ENCODE peak calls at places on chromosomes 16 and 17, in four cellular contexts. Q is fibroblast of lung, R is neural progenitor cell, S is GM23248. W is an unnamed sample.

GRCh38 chr16:69761983-69762842 is at the start of gene WWP2:
- DNase-seq in S (peak; percentile 87), Q (peak; percentile 56), R (peak; percentile 95), W (peak; percentile 91)

GRCh38 chr17:79019631-79020584 is 4.1 kb upstream of the C1QTNF1 start:
- DNase-seq in R (peak; percentile 53), Q (peak; percentile 59), S (peak; percentile 88), W (peak; percentile 35)

GRCh38 chr17:58335061-58335731 is 6.6 kb upstream of the TSPOAP1 start:
- DNase-seq in S (no peak), Q (no peak), R (no peak), W (peak; percentile 86)

GRCh38 chr17:79741751-79742588 is 11.2 kb downstream of the ENPP7 start:
- DNase-seq in R (peak; percentile 87), Q (peak; percentile 40), S (peak; percentile 61), W (peak; percentile 83)

GRCh38 chr16:63289834-63290460 is 1253.7 kb upstream of the CDH8 start:
- DNase-seq in Q (peak; percentile 1), R (peak; percentile 75), S (peak; percentile 38), W (peak; percentile 25)

GRCh38 chr17:50114849-50115357 is 15.1 kb downstream of the SAMD14 start:
- DNase-seq in S (peak; percentile 86), Q (peak; percentile 56), R (peak; percentile 85), W (peak; percentile 45)

GRCh38 chr17:6485646-6486412 is 41.6 kb downstream of the PIMREG start:
- DNase-seq in R (no peak), Q (no peak), S (no peak), W (no peak)

GRCh38 chr17:45018514-45019176 is 32.8 kb downstream of the DCAKD start:
- DNase-seq in R (peak; percentile 31), S (peak; percentile 41), Q (no peak), W (peak; percentile 52)

GRCh38 chr17:59521465-59522126 is 43.8 kb upstream of the DHX40 start:
- DNase-seq in S (peak; percentile 71), Q (peak; percentile 31), R (peak; percentile 73), W (peak; percentile 66)

GRCh38 chr16:85473909-85474640 is 139.0 kb upstream of the GSE1 start:
- DNase-seq in R (no peak), S (peak; percentile 63), Q (no peak), W (no peak)

GRCh38 chr17:81527591-81528383 is at the start of gene FSCN2:
- DNase-seq in S (peak; percentile 80), Q (no peak), R (no peak), W (no peak)

GRCh38 chr17:59803377-59803757 is 89.4 kb downstream of the TUBD1 start:
- DNase-seq in Q (no peak), R (no peak), S (no peak), W (no peak)

GRCh38 chr17:36723459-36723858 is 122.1 kb downstream of the MRM1 start:
- DNase-seq in Q (no peak), S (no peak), R (no peak), W (no peak)

GRCh38 chr17:57861737-57862409 is 12.0 kb upstream of the MRPS23 start:
- DNase-seq in S (peak; percentile 68), R (peak; percentile 68), Q (peak; percentile 41), W (no peak)

GRCh38 chr17:67912088-67912487 is 84.2 kb downstream of the C17orf58 start:
- DNase-seq in R (no peak), Q (no peak), S (no peak), W (no peak)

GRCh38 chr17:56819030-56819429 is 14.7 kb downstream of the C17orf67 start:
- DNase-seq in S (no peak), Q (no peak), R (no peak), W (no peak)

GRCh38 chr17:6928193-6928592 is 67.7 kb upstream of the ALOX12 start:
- DNase-seq in Q (no peak), S (no peak), R (no peak), W (no peak)

GRCh38 chr16:80503144-80503543 is 37.6 kb upstream of the DYNLRB2 start:
- DNase-seq in S (no peak), Q (no peak), R (no peak), W (no peak)

GRCh38 chr17:57948555-57949420 is 6.4 kb downstream of the CUEDC1 start:
- DNase-seq in S (peak; percentile 96), Q (peak; percentile 98), R (no peak), W (no peak)

GRCh38 chr16:89924925-89925307 is 1.8 kb downstream of the TUBB3 start:
- DNase-seq in S (peak; percentile 22), Q (no peak), R (no peak), W (no peak)

GRCh38 chr17:42422958-42423712 is at the start of gene CAVIN1:
- DNase-seq in Q (peak; percentile 98), S (peak; percentile 99), R (peak; percentile 98), W (no peak)

GRCh38 chr17:77055453-77055852 is 85.3 kb upstream of the SEC14L1 start:
- DNase-seq in Q (no peak), S (no peak), R (no peak), W (no peak)

GRCh38 chr16:27234171-27234570 is 30.8 kb downstream of the KDM8 start:
- DNase-seq in S (no peak), R (no peak), Q (no peak), W (no peak)
- H2AFZ ChIP-seq in S (no peak overlapping the region), R (no peak overlapping the region), Q (no peak overlapping the region), W (no peak overlapping the region)

DNA sequence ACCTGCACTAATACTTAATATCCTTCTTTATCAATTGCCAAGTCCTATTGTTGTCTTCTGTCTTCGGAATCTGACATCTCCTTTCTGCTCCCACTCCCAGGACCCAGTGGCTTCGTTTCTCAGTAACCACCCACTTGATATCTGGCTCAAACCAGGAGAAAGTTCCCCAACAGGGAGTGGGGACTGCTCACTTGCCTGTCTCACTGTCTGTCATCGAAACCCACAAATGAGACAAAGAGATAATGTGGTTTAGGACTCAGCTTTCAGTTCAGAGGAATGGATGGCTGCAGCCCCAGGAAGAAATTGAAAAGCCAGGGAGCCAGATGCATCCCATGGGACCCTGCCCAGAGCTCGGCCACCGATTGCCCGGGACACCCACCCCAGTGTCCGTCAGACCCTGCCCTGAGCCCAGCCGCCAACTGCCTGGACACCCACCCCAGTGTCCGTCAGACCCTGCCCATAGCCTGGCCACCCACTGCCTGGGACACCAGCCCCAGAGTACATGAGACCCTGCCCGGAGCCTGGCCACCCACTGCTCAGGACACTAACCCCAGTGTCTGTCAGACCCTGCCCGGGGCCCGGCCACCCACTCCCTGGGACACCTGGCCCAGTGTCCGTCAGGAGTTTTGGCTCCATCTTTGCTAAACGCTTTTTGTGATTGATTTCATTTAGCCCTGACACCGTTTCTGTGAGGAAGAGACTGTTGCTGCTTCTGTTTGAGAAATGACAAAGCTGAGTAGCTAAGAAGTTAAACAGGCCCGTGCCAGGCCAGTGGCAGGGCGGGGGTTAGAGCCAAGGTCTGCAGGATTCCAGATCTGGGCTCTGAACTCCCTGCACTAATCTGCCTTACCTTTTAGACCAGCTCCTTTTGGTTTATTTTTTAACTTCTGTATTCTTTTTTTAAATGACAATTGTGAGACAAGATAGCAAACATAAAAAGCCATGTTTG is 251.4 kb downstream of the PHKB start:
- DNase-seq in R (no peak), Q (peak; percentile 47), S (no peak), W (no peak)
- H2AFZ ChIP-seq in R (no peak overlapping the region), Q (no peak overlapping the region), S (peak overlapping the region; percentile 23), W (no peak overlapping the region)

DNA sequence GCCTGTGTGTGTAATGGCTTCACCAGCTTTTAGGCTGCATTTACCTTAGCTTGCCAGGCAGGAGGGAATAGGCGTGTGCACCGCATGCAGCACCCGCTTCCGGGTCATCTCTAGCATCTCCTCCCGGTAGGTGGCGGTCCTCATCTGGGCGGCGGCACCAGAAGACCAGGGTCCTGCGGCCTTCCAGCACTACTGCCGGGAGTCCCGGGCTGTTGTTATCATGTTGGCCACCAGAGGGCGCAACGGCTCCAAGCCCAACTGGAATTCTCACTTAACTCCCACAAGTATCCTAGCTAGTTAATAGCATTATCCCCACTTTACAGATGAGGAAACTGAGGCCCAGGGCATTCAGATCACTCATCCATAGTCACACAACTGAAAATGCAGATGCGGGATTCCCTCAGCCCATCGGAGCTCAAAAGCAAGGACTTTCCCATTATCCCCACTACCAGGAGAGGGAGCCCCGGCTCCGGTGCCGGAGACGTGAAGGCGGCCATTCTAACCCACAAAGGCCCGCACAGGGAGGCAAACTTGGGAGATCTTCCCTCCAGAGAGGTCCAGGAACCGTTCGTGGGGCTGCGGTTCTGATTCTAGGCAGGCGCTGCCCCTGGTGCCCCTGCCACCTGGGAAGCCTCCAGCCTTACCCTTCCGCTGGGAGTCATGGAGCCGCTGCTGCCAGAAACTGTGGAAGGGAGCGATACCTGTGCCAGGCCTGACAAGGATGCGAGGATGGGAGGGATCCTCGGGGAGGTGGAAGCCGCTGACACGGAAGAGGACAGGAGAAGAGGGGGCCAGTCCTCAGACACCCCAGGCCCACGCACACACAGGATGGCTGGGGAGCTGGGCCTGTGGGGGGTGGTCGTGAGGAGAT is 23.9 kb downstream of the LGALS9 start:
- DNase-seq in S (peak; percentile 61), R (peak; percentile 86), Q (peak; percentile 32), W (peak; percentile 63)
- H2AFZ ChIP-seq in S (peak overlapping the region; percentile 43), R (peak overlapping the region; percentile 84), Q (no peak overlapping the region), W (no peak overlapping the region)

DNA sequence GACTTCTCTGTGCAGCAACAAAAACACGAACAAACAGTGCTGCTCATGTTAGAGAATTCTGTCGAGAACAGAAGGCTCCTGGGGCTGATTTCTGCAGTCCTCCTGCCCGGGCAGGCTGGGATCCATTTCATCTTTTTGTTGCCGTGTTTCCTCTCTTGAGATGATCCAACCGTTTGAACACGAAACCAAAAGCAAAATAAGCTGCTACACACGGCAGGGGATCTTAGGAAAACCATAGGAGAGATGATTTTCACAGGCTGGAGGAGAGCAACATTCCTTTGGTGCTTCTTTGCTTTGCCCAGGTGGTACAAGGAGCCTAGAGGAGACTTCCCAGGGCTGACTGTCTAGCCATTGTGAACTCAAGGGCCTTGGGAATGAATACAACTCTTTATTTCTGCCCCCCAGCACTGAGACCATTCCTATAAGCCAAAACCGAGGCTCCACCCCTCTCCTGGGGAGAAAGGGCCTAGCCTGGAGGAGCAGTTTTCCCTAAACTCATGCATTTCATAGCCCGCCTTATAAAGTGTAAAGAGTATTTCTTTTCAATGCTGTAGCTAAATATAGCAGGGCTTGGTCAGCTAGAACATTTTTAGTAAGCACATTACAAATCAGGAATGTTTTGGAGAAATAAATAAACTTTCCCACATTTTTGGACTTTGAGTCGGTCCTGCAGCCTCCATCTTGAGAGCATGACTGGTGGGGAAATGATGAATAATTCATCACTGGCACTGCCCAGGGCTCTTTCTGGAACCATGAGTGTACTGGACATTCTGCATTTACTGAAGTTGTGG is 7.7 kb downstream of the FOXL1 start:
- DNase-seq in Q (peak; percentile 92), R (no peak), S (peak; percentile 94), W (no peak)
- H2AFZ ChIP-seq in Q (peak overlapping the region; percentile 36), R (no peak overlapping the region), S (peak overlapping the region; percentile 45), W (no peak overlapping the region)

GRCh38 chr17:48609754-48610281 is 999 bp downstream of the HOXB7 start:
- DNase-seq in R (no peak), S (no peak), Q (no peak), W (no peak)
- H2AFZ ChIP-seq in R (no peak overlapping the region), S (peak overlapping the region; percentile 93), Q (no peak overlapping the region), W (no peak overlapping the region)

GRCh38 chr16:2148714-2149629 is 547 bp downstream of the RAB26 start:
- DNase-seq in S (peak; percentile 61), R (peak; percentile 56), Q (peak; percentile 23), W (no peak)
- H2AFZ ChIP-seq in S (no peak overlapping the region), R (no peak overlapping the region), Q (no peak overlapping the region), W (no peak overlapping the region)

DNA sequence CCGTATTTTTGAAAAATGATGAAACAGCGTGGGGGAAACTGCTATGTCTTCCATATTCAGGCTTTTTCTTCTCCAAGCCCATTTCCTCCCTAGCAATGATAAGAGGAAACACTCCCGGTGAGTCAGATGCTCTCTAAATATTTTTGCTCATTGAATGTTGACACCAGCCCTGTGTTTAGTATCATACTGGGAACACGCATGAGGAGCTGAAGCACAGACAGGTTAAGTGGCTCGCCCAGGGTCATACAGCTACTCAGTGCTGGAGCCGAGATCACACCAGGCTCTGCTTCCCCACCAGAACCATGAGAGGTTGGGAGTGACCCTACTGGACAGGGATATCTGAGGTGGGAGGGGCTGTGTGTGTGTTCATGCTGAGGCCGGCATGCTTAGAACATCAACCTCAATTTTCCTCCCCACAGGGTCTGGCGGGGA is 37.8 kb upstream of the ADGRG1 start:
- DNase-seq in Q (peak; percentile 77), S (peak; percentile 86), R (no peak), W (no peak)
- H2AFZ ChIP-seq in Q (peak overlapping the region; percentile 39), S (peak overlapping the region; percentile 62), R (peak overlapping the region; percentile 89), W (no peak overlapping the region)

W was measured in DND-41.